ENCODE peak calls at places on chromosomes 13 and 19, in eight cellular contexts. One of them, this sample, is unnamed.

GRCh38 chr13:95248953-95249352 is 52.3 kb downstream of the ABCC4 start:
- DNase-seq in Peyer's patch: no peak
- DNase-seq in pancreas: no peak
- DNase-seq in tibial artery: no peak
- DNase-seq in mucosa of descending colon: no peak
- DNase-seq in lower lobe of right lung: no peak
- DNase-seq in Caco-2: no peak
- DNase-seq in gastrocnemius medialis: no peak
- DNase-seq in this sample: no peak

GRCh38 chr19:14459703-14460102 is 15.5 kb downstream of the PTGER1 start:
- DNase-seq in Peyer's patch: no peak
- DNase-seq in pancreas: no peak
- DNase-seq in tibial artery: no peak
- DNase-seq in mucosa of descending colon: no peak
- DNase-seq in lower lobe of right lung: no peak
- DNase-seq in Caco-2: no peak
- DNase-seq in gastrocnemius medialis: no peak
- DNase-seq in this sample: no peak

GRCh38 chr19:19426799-19427198 is 21.3 kb downstream of the GATAD2A start:
- DNase-seq in Peyer's patch: no peak
- DNase-seq in pancreas: no peak
- DNase-seq in tibial artery: no peak
- DNase-seq in mucosa of descending colon: no peak
- DNase-seq in lower lobe of right lung: no peak
- DNase-seq in Caco-2: no peak
- DNase-seq in gastrocnemius medialis: no peak
- DNase-seq in this sample: no peak

GRCh38 chr19:33093420-33094210 is 12.6 kb downstream of the GPATCH1 start:
- DNase-seq in Peyer's patch: no peak
- DNase-seq in pancreas: no peak
- DNase-seq in tibial artery: no peak
- DNase-seq in mucosa of descending colon: no peak
- DNase-seq in lower lobe of right lung: no peak
- DNase-seq in Caco-2: no peak
- DNase-seq in gastrocnemius medialis: no peak
- DNase-seq in this sample: no peak

GRCh38 chr19:33429891-33430673 is 56.6 kb downstream of the CEBPG start:
- DNase-seq in Peyer's patch: no peak
- DNase-seq in pancreas: no peak
- DNase-seq in tibial artery: no peak
- DNase-seq in mucosa of descending colon: peak; percentile 28
- DNase-seq in lower lobe of right lung: peak; percentile 24
- DNase-seq in Caco-2: peak; percentile 14
- DNase-seq in gastrocnemius medialis: no peak
- DNase-seq in this sample: no peak

GRCh38 chr13:52739468-52740071 is at the start of gene CNMD:
- DNase-seq in Peyer's patch: no peak
- DNase-seq in pancreas: no peak
- DNase-seq in tibial artery: no peak
- DNase-seq in mucosa of descending colon: no peak
- DNase-seq in lower lobe of right lung: no peak
- DNase-seq in Caco-2: no peak
- DNase-seq in gastrocnemius medialis: no peak
- DNase-seq in this sample: no peak

GRCh38 chr13:99035715-99036114 is 57.9 kb upstream of the DOCK9 start:
- DNase-seq in Peyer's patch: no peak
- DNase-seq in pancreas: no peak
- DNase-seq in tibial artery: no peak
- DNase-seq in mucosa of descending colon: no peak
- DNase-seq in lower lobe of right lung: no peak
- DNase-seq in Caco-2: no peak
- DNase-seq in gastrocnemius medialis: no peak
- DNase-seq in this sample: no peak

GRCh38 chr13:31530883-31531282 is 208.4 kb upstream of the RXFP2 start:
- DNase-seq in Peyer's patch: no peak
- DNase-seq in pancreas: no peak
- DNase-seq in tibial artery: no peak
- DNase-seq in mucosa of descending colon: no peak
- DNase-seq in lower lobe of right lung: no peak
- DNase-seq in Caco-2: no peak
- DNase-seq in gastrocnemius medialis: no peak
- DNase-seq in this sample: no peak

GRCh38 chr13:34708914-34709313 is 233.2 kb upstream of the NBEA start:
- DNase-seq in Peyer's patch: no peak
- DNase-seq in pancreas: no peak
- DNase-seq in tibial artery: no peak
- DNase-seq in mucosa of descending colon: no peak
- DNase-seq in lower lobe of right lung: no peak
- DNase-seq in Caco-2: no peak
- DNase-seq in gastrocnemius medialis: no peak
- DNase-seq in this sample: no peak

GRCh38 chr19:5314012-5314906 is 26.4 kb downstream of the PTPRS start:
- DNase-seq in Peyer's patch: no peak
- DNase-seq in pancreas: no peak
- DNase-seq in tibial artery: no peak
- DNase-seq in mucosa of descending colon: no peak
- DNase-seq in lower lobe of right lung: no peak
- DNase-seq in Caco-2: no peak
- DNase-seq in gastrocnemius medialis: no peak
- DNase-seq in this sample: no peak

GRCh38 chr19:48906324-48906723 is 6.2 kb downstream of the NUCB1 start:
- DNase-seq in Peyer's patch: no peak
- DNase-seq in pancreas: no peak
- DNase-seq in tibial artery: no peak
- DNase-seq in mucosa of descending colon: no peak
- DNase-seq in lower lobe of right lung: no peak
- DNase-seq in Caco-2: no peak
- DNase-seq in gastrocnemius medialis: no peak
- DNase-seq in this sample: no peak

GRCh38 chr19:48480151-48480475 is 10.9 kb downstream of the CYTH2 start:
- DNase-seq in Peyer's patch: peak; percentile 43
- DNase-seq in pancreas: no peak
- DNase-seq in tibial artery: peak; percentile 87
- DNase-seq in mucosa of descending colon: no peak
- DNase-seq in lower lobe of right lung: peak; percentile 70
- DNase-seq in Caco-2: no peak
- DNase-seq in gastrocnemius medialis: peak; percentile 72
- DNase-seq in this sample: peak; percentile 86

GRCh38 chr19:51002542-51003311 is 1.3 kb upstream of the KLK8 start:
- DNase-seq in Peyer's patch: no peak
- DNase-seq in pancreas: no peak
- DNase-seq in tibial artery: no peak
- DNase-seq in mucosa of descending colon: no peak
- DNase-seq in lower lobe of right lung: no peak
- DNase-seq in Caco-2: peak; percentile 81
- DNase-seq in gastrocnemius medialis: no peak
- DNase-seq in this sample: no peak

GRCh38 chr13:34833562-34834182 is 108.4 kb upstream of the NBEA start:
- DNase-seq in Peyer's patch: no peak
- DNase-seq in pancreas: no peak
- DNase-seq in tibial artery: no peak
- DNase-seq in mucosa of descending colon: no peak
- DNase-seq in lower lobe of right lung: no peak
- DNase-seq in Caco-2: no peak
- DNase-seq in gastrocnemius medialis: no peak
- DNase-seq in this sample: no peak

GRCh38 chr19:4803736-4804695 is 12.5 kb downstream of the FEM1A start:
- DNase-seq in Peyer's patch: peak; percentile 68
- DNase-seq in pancreas: no peak
- DNase-seq in tibial artery: no peak
- DNase-seq in mucosa of descending colon: peak; percentile 57
- DNase-seq in lower lobe of right lung: peak; percentile 68
- DNase-seq in Caco-2: peak; percentile 69
- DNase-seq in gastrocnemius medialis: peak; percentile 68
- DNase-seq in this sample: peak; percentile 84

GRCh38 chr13:40777166-40777956 is 6.4 kb upstream of the MRPS31 start:
- DNase-seq in Peyer's patch: peak; percentile 65
- DNase-seq in pancreas: no peak
- DNase-seq in tibial artery: no peak
- DNase-seq in mucosa of descending colon: no peak
- DNase-seq in lower lobe of right lung: no peak
- DNase-seq in Caco-2: no peak
- DNase-seq in gastrocnemius medialis: no peak
- DNase-seq in this sample: no peak

GRCh38 chr19:328025-328505 is 16.5 kb downstream of the MIER2 start:
- DNase-seq in Peyer's patch: no peak
- DNase-seq in pancreas: no peak
- DNase-seq in tibial artery: no peak
- DNase-seq in mucosa of descending colon: peak; percentile 8
- DNase-seq in lower lobe of right lung: no peak
- DNase-seq in Caco-2: no peak
- DNase-seq in gastrocnemius medialis: no peak
- DNase-seq in this sample: no peak

GRCh38 chr19:53621885-53622710 is 9.7 kb upstream of the DPRX start:
- DNase-seq in Peyer's patch: no peak
- DNase-seq in pancreas: no peak
- DNase-seq in tibial artery: no peak
- DNase-seq in mucosa of descending colon: no peak
- DNase-seq in lower lobe of right lung: no peak
- DNase-seq in Caco-2: peak; percentile 67
- DNase-seq in gastrocnemius medialis: no peak
- DNase-seq in this sample: no peak

GRCh38 chr19:7637374-7638256 is 705 bp downstream of the STXBP2 start:
- DNase-seq in Peyer's patch: peak; percentile 28
- DNase-seq in pancreas: no peak
- DNase-seq in tibial artery: no peak
- DNase-seq in mucosa of descending colon: peak; percentile 85
- DNase-seq in lower lobe of right lung: peak; percentile 89
- DNase-seq in Caco-2: no peak
- DNase-seq in gastrocnemius medialis: no peak
- DNase-seq in this sample: peak; percentile 68

GRCh38 chr13:76597868-76598267 is 288.3 kb downstream of the KCTD12 start:
- DNase-seq in Peyer's patch: no peak
- DNase-seq in pancreas: no peak
- DNase-seq in tibial artery: no peak
- DNase-seq in mucosa of descending colon: no peak
- DNase-seq in lower lobe of right lung: no peak
- DNase-seq in Caco-2: no peak
- DNase-seq in gastrocnemius medialis: no peak
- DNase-seq in this sample: no peak

GRCh38 chr13:42048625-42049453 is at the start of gene DGKH:
- DNase-seq in Peyer's patch: peak; percentile 60
- DNase-seq in pancreas: peak; percentile 80
- DNase-seq in tibial artery: peak; percentile 93
- DNase-seq in mucosa of descending colon: peak; percentile 90
- DNase-seq in lower lobe of right lung: peak; percentile 82
- DNase-seq in Caco-2: peak; percentile 86
- DNase-seq in gastrocnemius medialis: peak; percentile 71
- DNase-seq in this sample: peak; percentile 86

DNA sequence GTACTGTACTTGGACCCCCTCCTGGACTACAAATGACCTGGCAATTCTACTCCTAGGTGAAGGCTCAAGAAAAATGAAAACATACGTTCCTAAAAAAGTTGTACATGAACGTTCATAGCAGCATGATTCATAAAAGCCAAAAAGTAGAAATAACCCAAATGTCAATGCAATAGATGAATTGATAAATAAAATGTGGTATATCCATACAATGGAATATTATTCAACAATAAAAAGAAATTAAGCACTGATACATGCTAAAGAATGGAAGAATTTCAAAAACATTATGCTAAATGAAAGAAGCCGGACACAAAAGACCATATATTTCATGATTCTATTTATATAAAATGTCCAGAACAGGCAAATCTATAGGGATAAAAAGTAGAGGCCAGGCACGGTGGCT is 9.5 kb downstream of the ZNF432 start:
- DNase-seq in Peyer's patch: no peak
- DNase-seq in pancreas: no peak
- DNase-seq in tibial artery: no peak
- DNase-seq in mucosa of descending colon: no peak
- DNase-seq in lower lobe of right lung: no peak
- DNase-seq in Caco-2: no peak
- DNase-seq in gastrocnemius medialis: no peak
- DNase-seq in this sample: no peak
- H3K9me3 ChIP-seq in Peyer's patch: peaks cover 5% of the 10 kb centered on the region
- H3K9me3 ChIP-seq in pancreas: no peaks in the 10 kb centered on the region
- H3K9me3 ChIP-seq in tibial artery: peaks cover 91% of the 10 kb centered on the region
- H3K9me3 ChIP-seq in mucosa of descending colon: peaks cover 93% of the 10 kb centered on the region
- H3K9me3 ChIP-seq in lower lobe of right lung: peaks cover 81% of the 10 kb centered on the region
- H3K9me3 ChIP-seq in Caco-2: peaks cover 45% of the 10 kb centered on the region
- H3K9me3 ChIP-seq in gastrocnemius medialis: peaks cover 15% of the 10 kb centered on the region
- H3K9me3 ChIP-seq in this sample: peaks cover 81% of the 10 kb centered on the region

GRCh38 chr13:110185696-110186095 is 121.3 kb downstream of the COL4A1 start:
- DNase-seq in Peyer's patch: no peak
- DNase-seq in pancreas: no peak
- DNase-seq in tibial artery: no peak
- DNase-seq in mucosa of descending colon: no peak
- DNase-seq in lower lobe of right lung: no peak
- DNase-seq in Caco-2: no peak
- DNase-seq in gastrocnemius medialis: no peak
- DNase-seq in this sample: no peak
- H3K36me3 ChIP-seq in Peyer's patch: no peaks in the 10 kb centered on the region
- H3K36me3 ChIP-seq in pancreas: no peaks in the 10 kb centered on the region
- H3K36me3 ChIP-seq in tibial artery: peaks cover 95% of the 10 kb centered on the region
- H3K36me3 ChIP-seq in mucosa of descending colon: no peaks in the 10 kb centered on the region
- H3K36me3 ChIP-seq in lower lobe of right lung: peaks cover 75% of the 10 kb centered on the region
- H3K36me3 ChIP-seq in Caco-2: no peaks in the 10 kb centered on the region
- H3K36me3 ChIP-seq in gastrocnemius medialis: peaks cover 33% of the 10 kb centered on the region
- H3K36me3 ChIP-seq in this sample: no peaks in the 10 kb centered on the region

DNA sequence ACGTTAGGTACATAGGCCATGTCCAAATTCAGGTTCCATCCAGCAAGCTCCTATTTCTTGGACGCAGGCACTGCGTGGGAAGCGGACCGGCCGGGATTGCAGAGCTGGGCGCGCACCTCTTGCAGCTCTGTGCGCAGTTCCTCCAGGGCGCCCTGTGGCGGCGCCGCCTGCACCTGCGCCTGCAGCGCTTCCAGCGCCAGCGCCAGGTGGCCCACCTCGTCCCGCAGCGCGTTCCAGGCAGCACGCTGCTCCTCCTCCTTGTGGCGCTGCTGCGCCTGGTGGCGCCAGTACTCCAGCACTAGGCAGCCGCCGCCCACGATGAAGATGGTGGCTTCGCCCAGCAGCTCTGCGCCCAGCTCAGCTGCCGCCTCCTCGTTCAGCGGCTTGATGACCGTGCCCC is 31.1 kb downstream of the OPA3 start:
- DNase-seq in Peyer's patch: no peak
- DNase-seq in pancreas: peak; percentile 43
- DNase-seq in tibial artery: no peak
- DNase-seq in mucosa of descending colon: peak; percentile 83
- DNase-seq in lower lobe of right lung: no peak
- DNase-seq in Caco-2: no peak
- DNase-seq in gastrocnemius medialis: no peak
- DNase-seq in this sample: no peak
- TF ChIP-seq CTCF in Peyer's patch: peak; percentile 72
- TF ChIP-seq CTCF in pancreas: peak; percentile 14
- TF ChIP-seq CTCF in tibial artery: no peak
- TF ChIP-seq CTCF in mucosa of descending colon: peak; percentile 29
- TF ChIP-seq CTCF in lower lobe of right lung: no peak
- TF ChIP-seq CTCF in Caco-2: no peak
- TF ChIP-seq CTCF in gastrocnemius medialis: no peak
- TF ChIP-seq CTCF in this sample: no peak

DNA sequence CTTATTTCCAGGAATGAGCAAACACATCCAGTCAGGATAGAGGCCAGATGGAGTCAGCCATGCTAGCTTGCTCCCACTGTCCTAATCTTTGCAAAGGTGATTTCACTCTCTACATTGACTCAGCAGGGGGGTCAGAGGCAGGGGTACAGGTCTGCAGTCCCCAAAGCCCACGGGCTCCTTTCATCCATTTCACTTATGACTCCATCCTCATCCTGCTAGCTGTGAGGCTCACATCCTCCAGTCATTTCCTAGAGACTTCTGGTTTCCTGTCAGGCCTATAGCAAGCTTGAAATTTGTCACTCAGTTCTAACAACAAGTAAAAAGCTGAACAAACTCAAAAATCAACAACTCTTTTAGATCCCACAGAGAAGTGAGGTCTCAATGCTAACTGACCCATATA is 63.4 kb upstream of the CEACAM8 start:
- DNase-seq in Peyer's patch: no peak
- DNase-seq in pancreas: no peak
- DNase-seq in tibial artery: no peak
- DNase-seq in mucosa of descending colon: no peak
- DNase-seq in lower lobe of right lung: no peak
- DNase-seq in Caco-2: no peak
- DNase-seq in gastrocnemius medialis: no peak
- DNase-seq in this sample: no peak
- H3K9me3 ChIP-seq in Peyer's patch: no peaks in the 10 kb centered on the region
- H3K9me3 ChIP-seq in pancreas: no peaks in the 10 kb centered on the region
- H3K9me3 ChIP-seq in tibial artery: no peaks in the 10 kb centered on the region
- H3K9me3 ChIP-seq in mucosa of descending colon: no peaks in the 10 kb centered on the region
- H3K9me3 ChIP-seq in lower lobe of right lung: no peaks in the 10 kb centered on the region
- H3K9me3 ChIP-seq in Caco-2: no peaks in the 10 kb centered on the region
- H3K9me3 ChIP-seq in gastrocnemius medialis: no peaks in the 10 kb centered on the region
- H3K9me3 ChIP-seq in this sample: no peaks in the 10 kb centered on the region

This sample was measured in psoas muscle.